ENCODE peak calls at places on chromosomes 5 and 9, in seven cellular contexts. J is fibroblast of lung, H is endodermal cell, D is epithelial cell of esophagus, R is uterus, O is cardiac fibroblast, Z is prostate gland. Y is an unnamed sample.

GRCh38 chr5:115842089-115842881 is 550 bp downstream of the AP3S1 start:
- DNase-seq in J (peak), H (no peak), D (no peak), R (no peak), O (no peak), Z (peak), Y (no peak)

GRCh38 chr5:34772691-34773090 is 66.3 kb upstream of the TTC23L start:
- DNase-seq in J (no peak), H (no peak), D (no peak), R (no peak), O (no peak), Z (no peak), Y (no peak)

GRCh38 chr9:122420315-122420714 is 49.5 kb downstream of the PTGS1 start:
- DNase-seq in J (no peak), H (no peak), D (no peak), R (no peak), O (no peak), Z (no peak), Y (no peak)

GRCh38 chr9:35930990-35931389 is 21.7 kb downstream of the SPAAR start:
- DNase-seq in J (no peak), H (no peak), D (no peak), R (no peak), O (peak), Z (no peak), Y (no peak)

GRCh38 chr9:73269430-73270101 is 117.9 kb downstream of the ANXA1 start:
- DNase-seq in J (peak), H (peak), D (peak), R (no peak), O (peak), Z (no peak), Y (no peak)

GRCh38 chr9:7234144-7234543 is 476.4 kb downstream of the KDM4C start:
- DNase-seq in J (peak), H (peak), D (peak), R (no peak), O (peak), Z (no peak), Y (no peak)

GRCh38 chr9:114177423-114178064 is 22.2 kb downstream of the COL27A1 start:
- DNase-seq in J (peak), H (no peak), D (peak), R (no peak), O (peak), Z (no peak), Y (no peak)

GRCh38 chr5:89597878-89598277 is 714.9 kb upstream of the MEF2C start:
- DNase-seq in J (no peak), H (no peak), D (no peak), R (no peak), O (no peak), Z (no peak), Y (no peak)

GRCh38 chr5:134007581-134008256 is 2.9 kb upstream of the VDAC1 start:
- DNase-seq in J (no peak), H (peak), D (no peak), R (no peak), O (peak), Z (no peak), Y (no peak)

GRCh38 chr9:131289301-131290038 is at the start of gene PLPP7:
- DNase-seq in J (peak), H (peak), D (no peak), R (peak), O (peak), Z (no peak), Y (peak)

GRCh38 chr9:82082563-82082962 is 94.0 kb downstream of the SPATA31D1 start:
- DNase-seq in J (no peak), H (no peak), D (no peak), R (no peak), O (no peak), Z (no peak), Y (no peak)

GRCh38 chr9:134356496-134357470 is 30.5 kb downstream of the RXRA start:
- DNase-seq in J (no peak), H (no peak), D (peak), R (peak), O (no peak), Z (peak), Y (no peak)

GRCh38 chr5:127851964-127852363 is 148.8 kb downstream of the CCDC192 start:
- DNase-seq in J (no peak), H (no peak), D (no peak), R (no peak), O (no peak), Z (no peak), Y (no peak)

GRCh38 chr9:94800424-94801117 is 74.1 kb downstream of the AOPEP start:
- DNase-seq in J (no peak), H (peak), D (no peak), R (no peak), O (no peak), Z (no peak), Y (no peak)

GRCh38 chr5:139806111-139806510 is 10.5 kb downstream of the PSD2 start:
- DNase-seq in J (no peak), H (no peak), D (no peak), R (no peak), O (no peak), Z (no peak), Y (no peak)

GRCh38 chr5:175889910-175890684 is 18.7 kb downstream of the CPLX2 start:
- DNase-seq in J (no peak), H (no peak), D (no peak), R (no peak), O (no peak), Z (no peak), Y (no peak)

GRCh38 chr9:119435066-119435465 is 65.8 kb upstream of the BRINP1 start:
- DNase-seq in J (no peak), H (no peak), D (no peak), R (no peak), O (no peak), Z (no peak), Y (no peak)

GRCh38 chr5:152271420-152271819 is 133.7 kb downstream of the NMUR2 start:
- DNase-seq in J (no peak), H (peak), D (peak), R (no peak), O (peak), Z (no peak), Y (no peak)

GRCh38 chr5:22708770-22709328 is 144.3 kb downstream of the CDH12 start:
- DNase-seq in J (no peak), H (peak), D (no peak), R (no peak), O (no peak), Z (no peak), Y (no peak)

GRCh38 chr5:160685695-160686094 is 166.3 kb downstream of the ATP10B start:
- DNase-seq in J (no peak), H (no peak), D (no peak), R (no peak), O (no peak), Z (no peak), Y (no peak)

GRCh38 chr9:98009926-98010325 is 26.8 kb downstream of the ANP32B start:
- DNase-seq in J (peak), H (no peak), D (no peak), R (no peak), O (peak), Z (no peak), Y (no peak)

GRCh38 chr9:93950619-93951601 is 4.2 kb downstream of the BARX1 start:
- DNase-seq in J (peak), H (peak), D (peak), R (no peak), O (peak), Z (peak), Y (no peak)

GRCh38 chr5:122434547-122434946 is 122.5 kb downstream of the SNCAIP start:
- DNase-seq in J (no peak), H (no peak), D (no peak), R (no peak), O (no peak), Z (no peak), Y (no peak)

GRCh38 chr9:31030741-31031202 is 1353.7 kb upstream of the ACO1 start:
- DNase-seq in J (peak), H (peak), D (peak), R (no peak), O (peak), Z (no peak), Y (no peak)
- H3K4me3 ChIP-seq in J (no peak), H (no peak), D (no peak), R (no peak), O (no peak), Z (no peak), Y (no peak)

GRCh38 chr5:178839319-178839704 is 20.4 kb upstream of the ZNF354B start:
- DNase-seq in J (no peak), H (peak), D (peak), R (peak), O (peak), Z (peak), Y (no peak)
- TF ChIP-seq CTCF in J (no peak), H (peak), D (peak), R (peak), O (peak), Z (peak), Y (peak)

GRCh38 chr5:150777685-150778084 is 872 bp upstream of the SMIM3 start:
- DNase-seq in J (peak), H (no peak), D (no peak), R (no peak), O (peak), Z (no peak), Y (no peak)
- H3K4me3 ChIP-seq in J (peak), H (peak), D (no peak), R (peak), O (peak), Z (peak), Y (peak)

GRCh38 chr5:2169862-2170820 is 287.4 kb upstream of the IRX4 start:
- DNase-seq in J (peak), H (no peak), D (no peak), R (no peak), O (no peak), Z (no peak), Y (no peak)
- TF ChIP-seq CTCF in J (no peak), H (no peak), D (no peak), R (no peak), O (no peak), Z (no peak), Y (no peak)

GRCh38 chr9:477146-477545 is 262.5 kb downstream of the DOCK8 start:
- DNase-seq in J (no peak), H (no peak), D (no peak), R (no peak), O (no peak), Z (no peak), Y (no peak)

GRCh38 chr9:482736-483135 is 268.1 kb downstream of the DOCK8 start:
- DNase-seq in J (no peak), H (no peak), D (peak), R (no peak), O (no peak), Z (no peak), Y (no peak)

GRCh38 chr9:479316-479715 is 264.7 kb downstream of the DOCK8 start:
- DNase-seq in J (no peak), H (no peak), D (peak), R (no peak), O (no peak), Z (no peak), Y (no peak)

DNA sequence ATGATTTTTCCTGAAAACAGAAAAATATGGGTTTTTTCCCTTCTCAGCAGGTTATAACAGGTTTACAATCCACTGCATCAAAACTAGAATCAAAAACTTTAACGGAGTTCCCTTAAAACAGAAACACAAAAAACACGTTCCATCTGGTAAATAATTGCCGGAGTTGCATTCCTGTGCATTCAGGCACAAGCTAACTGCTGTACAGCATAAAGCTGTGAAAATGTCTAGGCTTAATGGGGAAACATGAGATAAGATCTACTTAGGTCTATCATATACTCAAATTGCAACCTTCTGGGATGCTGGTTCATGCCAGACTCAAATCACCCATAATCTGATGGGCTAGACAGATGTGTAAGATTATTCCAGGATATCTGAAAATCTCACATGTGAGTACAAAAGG is 265.3 kb downstream of the DOCK8 start:
- DNase-seq in J (no peak), H (no peak), D (no peak), R (no peak), O (no peak), Z (no peak), Y (no peak)
- H3K4me3 ChIP-seq in J (no peak), H (no peak), D (no peak), R (no peak), O (no peak), Z (no peak), Y (no peak)